ENCODE peak calls at places on chromosomes 3 and 15, in nine cellular contexts. One of them, this sample, is unnamed.

GRCh38 chr3:97927699-97928098 is 44.5 kb downstream of the RIOX2 start:
- DNase-seq in left ventricle myocardium inferior: no peak
- DNase-seq in AG10803: peak; percentile 64
- DNase-seq in endothelial cell: no peak
- DNase-seq in esophagus muscularis mucosa: no peak
- DNase-seq in AG20443: no peak
- DNase-seq in NCI-H1694 treated with DMSO at 0.1 percent for 48 hours: peak; percentile 17
- DNase-seq in occipital lobe: no peak
- DNase-seq in NCI-H460: no peak
- DNase-seq in this sample: no peak

GRCh38 chr15:55884223-55884622 is 109.2 kb downstream of the NEDD4 start:
- DNase-seq in NCI-H460: no peak
- DNase-seq in AG10803: peak; percentile 12
- DNase-seq in left ventricle myocardium inferior: no peak
- DNase-seq in AG20443: no peak
- DNase-seq in endothelial cell: no peak
- DNase-seq in esophagus muscularis mucosa: no peak
- DNase-seq in occipital lobe: no peak
- DNase-seq in NCI-H1694 treated with DMSO at 0.1 percent for 48 hours: no peak
- DNase-seq in this sample: no peak

GRCh38 chr3:56921573-56922571 is 120.1 kb upstream of the ARHGEF3 start:
- DNase-seq in AG20443: peak; percentile 34
- DNase-seq in AG10803: peak; percentile 15
- DNase-seq in NCI-H460: no peak
- DNase-seq in left ventricle myocardium inferior: no peak
- DNase-seq in esophagus muscularis mucosa: no peak
- DNase-seq in occipital lobe: no peak
- DNase-seq in NCI-H1694 treated with DMSO at 0.1 percent for 48 hours: no peak
- DNase-seq in endothelial cell: no peak
- DNase-seq in this sample: no peak

GRCh38 chr3:71545330-71545729 is 38.2 kb downstream of the FOXP1 start:
- DNase-seq in AG10803: no peak
- DNase-seq in left ventricle myocardium inferior: no peak
- DNase-seq in endothelial cell: no peak
- DNase-seq in NCI-H1694 treated with DMSO at 0.1 percent for 48 hours: no peak
- DNase-seq in AG20443: no peak
- DNase-seq in NCI-H460: no peak
- DNase-seq in occipital lobe: no peak
- DNase-seq in esophagus muscularis mucosa: no peak
- DNase-seq in this sample: no peak

GRCh38 chr15:60009581-60010379 is 5.7 kb downstream of the FOXB1 start:
- DNase-seq in AG20443: no peak
- DNase-seq in NCI-H460: no peak
- DNase-seq in NCI-H1694 treated with DMSO at 0.1 percent for 48 hours: no peak
- DNase-seq in esophagus muscularis mucosa: peak; percentile 86
- DNase-seq in endothelial cell: no peak
- DNase-seq in AG10803: no peak
- DNase-seq in left ventricle myocardium inferior: no peak
- DNase-seq in occipital lobe: no peak
- DNase-seq in this sample: no peak

GRCh38 chr3:153783106-153783505 is 338.1 kb upstream of the ARHGEF26 start:
- DNase-seq in esophagus muscularis mucosa: no peak
- DNase-seq in NCI-H460: no peak
- DNase-seq in NCI-H1694 treated with DMSO at 0.1 percent for 48 hours: no peak
- DNase-seq in endothelial cell: no peak
- DNase-seq in AG20443: no peak
- DNase-seq in left ventricle myocardium inferior: no peak
- DNase-seq in occipital lobe: no peak
- DNase-seq in AG10803: no peak
- DNase-seq in this sample: no peak

GRCh38 chr3:141796436-141797166 is 33.4 kb downstream of the GRK7 start:
- DNase-seq in left ventricle myocardium inferior: no peak
- DNase-seq in NCI-H1694 treated with DMSO at 0.1 percent for 48 hours: no peak
- DNase-seq in endothelial cell: no peak
- DNase-seq in AG20443: peak; percentile 56
- DNase-seq in occipital lobe: no peak
- DNase-seq in NCI-H460: no peak
- DNase-seq in AG10803: peak; percentile 89
- DNase-seq in esophagus muscularis mucosa: no peak
- DNase-seq in this sample: no peak

GRCh38 chr3:17795733-17796132 is 53.3 kb upstream of the TBC1D5 start:
- DNase-seq in AG20443: no peak
- DNase-seq in left ventricle myocardium inferior: no peak
- DNase-seq in NCI-H460: no peak
- DNase-seq in occipital lobe: no peak
- DNase-seq in NCI-H1694 treated with DMSO at 0.1 percent for 48 hours: no peak
- DNase-seq in AG10803: no peak
- DNase-seq in esophagus muscularis mucosa: no peak
- DNase-seq in endothelial cell: no peak
- DNase-seq in this sample: no peak

GRCh38 chr3:129623447-129624118 is 17.1 kb upstream of the PLXND1 start:
- DNase-seq in AG20443: no peak
- DNase-seq in esophagus muscularis mucosa: no peak
- DNase-seq in left ventricle myocardium inferior: peak; percentile 79
- DNase-seq in NCI-H460: no peak
- DNase-seq in AG10803: no peak
- DNase-seq in occipital lobe: no peak
- DNase-seq in endothelial cell: peak; percentile 88
- DNase-seq in NCI-H1694 treated with DMSO at 0.1 percent for 48 hours: no peak
- DNase-seq in this sample: peak; percentile 91

GRCh38 chr3:167740961-167741587 is 5.6 kb downstream of the SERPINI1 start:
- DNase-seq in esophagus muscularis mucosa: no peak
- DNase-seq in NCI-H460: no peak
- DNase-seq in AG10803: peak; percentile 18
- DNase-seq in endothelial cell: peak; percentile 47
- DNase-seq in AG20443: peak; percentile 28
- DNase-seq in left ventricle myocardium inferior: no peak
- DNase-seq in NCI-H1694 treated with DMSO at 0.1 percent for 48 hours: peak; percentile 8
- DNase-seq in occipital lobe: peak; percentile 8
- DNase-seq in this sample: no peak

GRCh38 chr15:53351373-53351772 is 408.1 kb downstream of the WDR72 start:
- DNase-seq in endothelial cell: no peak
- DNase-seq in occipital lobe: no peak
- DNase-seq in AG20443: no peak
- DNase-seq in AG10803: no peak
- DNase-seq in esophagus muscularis mucosa: no peak
- DNase-seq in NCI-H1694 treated with DMSO at 0.1 percent for 48 hours: no peak
- DNase-seq in left ventricle myocardium inferior: no peak
- DNase-seq in NCI-H460: no peak
- DNase-seq in this sample: no peak

GRCh38 chr3:127817331-127817821 is 4.9 kb downstream of the MGLL start:
- DNase-seq in esophagus muscularis mucosa: no peak
- DNase-seq in NCI-H1694 treated with DMSO at 0.1 percent for 48 hours: no peak
- DNase-seq in occipital lobe: no peak
- DNase-seq in left ventricle myocardium inferior: no peak
- DNase-seq in NCI-H460: peak; percentile 70
- DNase-seq in AG20443: peak; percentile 79
- DNase-seq in endothelial cell: no peak
- DNase-seq in AG10803: peak; percentile 83
- DNase-seq in this sample: no peak

GRCh38 chr3:149813367-149814281 is 609 bp downstream of the RNF13 start:
- DNase-seq in AG20443: peak; percentile 42
- DNase-seq in occipital lobe: peak; percentile 11
- DNase-seq in NCI-H460: no peak
- DNase-seq in NCI-H1694 treated with DMSO at 0.1 percent for 48 hours: no peak
- DNase-seq in left ventricle myocardium inferior: no peak
- DNase-seq in esophagus muscularis mucosa: no peak
- DNase-seq in endothelial cell: peak; percentile 45
- DNase-seq in AG10803: peak; percentile 36
- DNase-seq in this sample: no peak

GRCh38 chr3:119184808-119185690 is 11.7 kb downstream of the UPK1B start:
- DNase-seq in left ventricle myocardium inferior: no peak
- DNase-seq in endothelial cell: no peak
- DNase-seq in AG20443: peak; percentile 71
- DNase-seq in occipital lobe: no peak
- DNase-seq in AG10803: peak; percentile 81
- DNase-seq in esophagus muscularis mucosa: no peak
- DNase-seq in NCI-H1694 treated with DMSO at 0.1 percent for 48 hours: no peak
- DNase-seq in NCI-H460: no peak
- DNase-seq in this sample: no peak

This sample was measured in mesenteric fat pad.